ENCODE peak calls at places on chromosomes 6 and 20, in nine cellular contexts. K is cardiac septum; Y is GM20000; X is adrenal gland; H is endothelial cell of umbilical vein; R is HEK293T; Z is activated CD8-positive, alpha-beta memory T cell treated with anti-CD3 and anti-CD28 coated beads for 1 hour; S is naive thymus-derived CD8-positive, alpha-beta T cell; Q is activated CD4-positive, CD25-positive, alpha-beta regulatory T cell. D is an unnamed sample.

GRCh38 chr6:45663181-45664180 is 285.7 kb upstream of the SUPT3H start:
- DNase-seq in K (no peak), Y (peak; percentile 41), X (peak; percentile 16), H (peak; percentile 42), R (no peak), Z (peak; percentile 15), S (peak; percentile 28), Q (no peak), D (no peak)

GRCh38 chr20:5621305-5621704 is 128.9 kb upstream of the SHLD1 start:
- DNase-seq in K (no peak), Y (no peak), X (peak; percentile 90), H (peak; percentile 64), R (no peak), Z (no peak), S (no peak), Q (no peak), D (no peak)

GRCh38 chr6:30007132-30007764 is 53.8 kb upstream of the POLR1H start:
- DNase-seq in K (no peak), Y (no peak), X (peak; percentile 18), H (no peak), R (no peak), Z (peak; percentile 24), S (no peak), Q (no peak), D (no peak)

GRCh38 chr20:1473821-1474220 is 7.2 kb upstream of the NSFL1C start:
- DNase-seq in K (no peak), Y (no peak), X (no peak), H (no peak), R (no peak), Z (no peak), S (no peak), Q (no peak), D (no peak)

GRCh38 chr20:38937978-38938473 is 11.8 kb downstream of the FAM83D start:
- DNase-seq in K (peak; percentile 31), Y (no peak), X (no peak), H (no peak), R (no peak), Z (no peak), S (no peak), Q (no peak), D (no peak)

GRCh38 chr6:149560736-149561135 is 5.4 kb upstream of the GINM1 start:
- DNase-seq in K (no peak), Y (no peak), X (no peak), H (peak; percentile 21), R (peak; percentile 65), Z (no peak), S (no peak), Q (no peak), D (no peak)

GRCh38 chr6:8608737-8609136 is 173.4 kb upstream of the SLC35B3 start:
- DNase-seq in K (no peak), Y (no peak), X (no peak), H (no peak), R (no peak), Z (no peak), S (no peak), Q (no peak), D (no peak)

GRCh38 chr6:149127212-149127611 is 190.3 kb upstream of the TAB2 start:
- DNase-seq in K (no peak), Y (no peak), X (no peak), H (peak; percentile 21), R (no peak), Z (no peak), S (no peak), Q (no peak), D (no peak)

GRCh38 chr20:59318803-59319202 is 18.4 kb downstream of the EDN3 start:
- DNase-seq in K (no peak), Y (no peak), X (no peak), H (no peak), R (no peak), Z (no peak), S (no peak), Q (no peak), D (no peak)

GRCh38 chr20:38985603-38986170 is 23.5 kb downstream of the DHX35 start:
- DNase-seq in K (no peak), Y (no peak), X (no peak), H (peak; percentile 38), R (no peak), Z (no peak), S (no peak), Q (no peak), D (no peak)

GRCh38 chr20:44131704-44132103 is 55.3 kb downstream of the JPH2 start:
- DNase-seq in K (no peak), Y (no peak), X (no peak), H (no peak), R (no peak), Z (no peak), S (no peak), Q (no peak), D (no peak)

GRCh38 chr6:33613146-33613793 is 7.9 kb upstream of the ITPR3 start:
- DNase-seq in K (no peak), Y (no peak), X (no peak), H (no peak), R (no peak), Z (no peak), S (no peak), Q (no peak), D (no peak)

GRCh38 chr20:33976959-33977358 is 16.8 kb upstream of the RALY start:
- DNase-seq in K (no peak), Y (no peak), X (no peak), H (no peak), R (no peak), Z (no peak), S (no peak), Q (no peak), D (no peak)

GRCh38 chr20:31608256-31608980 is 3.3 kb downstream of the ID1 start:
- DNase-seq in K (peak; percentile 91), Y (peak; percentile 9), X (peak; percentile 49), H (peak; percentile 81), R (no peak), Z (no peak), S (no peak), Q (no peak), D (no peak)

GRCh38 chr6:133184798-133185380 is 56.3 kb upstream of the EYA4 start:
- DNase-seq in K (no peak), Y (peak; percentile 3), X (no peak), H (peak; percentile 32), R (no peak), Z (no peak), S (no peak), Q (no peak), D (no peak)

GRCh38 chr6:25962368-25963127 is at the start of gene TRIM38:
- DNase-seq in K (no peak), Y (peak; percentile 71), X (peak; percentile 89), H (peak; percentile 93), R (peak; percentile 59), Z (peak; percentile 39), S (peak; percentile 34), Q (peak; percentile 26), D (peak; percentile 56)

GRCh38 chr6:11276911-11277274 is 44.4 kb upstream of the NEDD9 start:
- DNase-seq in K (no peak), Y (no peak), X (no peak), H (no peak), R (no peak), Z (no peak), S (no peak), Q (no peak), D (no peak)

GRCh38 chr6:113888996-113889635 is 32.0 kb downstream of the MARCKS start:
- DNase-seq in K (no peak), Y (no peak), X (no peak), H (no peak), R (no peak), Z (no peak), S (no peak), Q (no peak), D (no peak)

GRCh38 chr20:5147193-5147592 is 20.4 kb downstream of the CDS2 start:
- DNase-seq in K (no peak), Y (no peak), X (no peak), H (no peak), R (no peak), Z (no peak), S (no peak), Q (no peak), D (no peak)

GRCh38 chr6:157232161-157232895 is 91.0 kb downstream of the TMEM242 start:
- DNase-seq in K (peak; percentile 43), Y (no peak), X (no peak), H (no peak), R (no peak), Z (no peak), S (no peak), Q (no peak), D (no peak)

GRCh38 chr20:16392346-16392745 is 180.9 kb downstream of the KIF16B start:
- DNase-seq in K (no peak), Y (peak; percentile 64), X (no peak), H (no peak), R (no peak), Z (no peak), S (no peak), Q (no peak), D (no peak)

GRCh38 chr6:7406743-7407142 is 17.1 kb downstream of the RIOK1 start:
- DNase-seq in K (no peak), Y (no peak), X (peak; percentile 16), H (no peak), R (no peak), Z (no peak), S (no peak), Q (no peak), D (no peak)

GRCh38 chr20:62370115-62370806 is 3.1 kb upstream of the LAMA5 start:
- DNase-seq in K (no peak), Y (no peak), X (peak; percentile 77), H (no peak), R (no peak), Z (no peak), S (no peak), Q (no peak), D (peak; percentile 54)

GRCh38 chr6:21918081-21918480 is 324.5 kb downstream of the SOX4 start:
- DNase-seq in K (no peak), Y (no peak), X (no peak), H (no peak), R (no peak), Z (no peak), S (no peak), Q (no peak), D (no peak)